ENCODE peak calls at places on chromosomes 7 and 10, in ten cellular contexts. One of them, this sample, is unnamed.

GRCh38 chr7:16634292-16634738 is 11.2 kb downstream of the ANKMY2 start:
- DNase-seq in NCI-H2107: no peak
- DNase-seq in T-helper 9 cell: no peak
- DNase-seq in sigmoid colon: peak
- DNase-seq in SHP77: no peak
- DNase-seq in activated effector memory CD4-positive, alpha-beta T cell treated with anti-CD3 and anti-CD28 coated beads, Interleukin-2, amount 50 U/mL, for 16 hours: no peak
- DNase-seq in lung microvascular endothelial cell: no peak
- DNase-seq in bronchial epithelial cell: no peak
- DNase-seq in iPS-NIHi11: no peak
- DNase-seq in midbrain: peak
- DNase-seq in this sample: no peak

GRCh38 chr7:21941570-21942224 is 4.0 kb downstream of the CDCA7L start:
- DNase-seq in bronchial epithelial cell: peak
- DNase-seq in T-helper 9 cell: no peak
- DNase-seq in lung microvascular endothelial cell: no peak
- DNase-seq in iPS-NIHi11: no peak
- DNase-seq in NCI-H2107: no peak
- DNase-seq in activated effector memory CD4-positive, alpha-beta T cell treated with anti-CD3 and anti-CD28 coated beads, Interleukin-2, amount 50 U/mL, for 16 hours: no peak
- DNase-seq in SHP77: no peak
- DNase-seq in midbrain: no peak
- DNase-seq in sigmoid colon: no peak
- DNase-seq in this sample: no peak

GRCh38 chr7:22885824-22886255 is 63.2 kb upstream of the TOMM7 start:
- DNase-seq in bronchial epithelial cell: no peak
- DNase-seq in sigmoid colon: no peak
- DNase-seq in iPS-NIHi11: no peak
- DNase-seq in SHP77: peak
- DNase-seq in T-helper 9 cell: no peak
- DNase-seq in NCI-H2107: no peak
- DNase-seq in midbrain: no peak
- DNase-seq in activated effector memory CD4-positive, alpha-beta T cell treated with anti-CD3 and anti-CD28 coated beads, Interleukin-2, amount 50 U/mL, for 16 hours: peak
- DNase-seq in lung microvascular endothelial cell: peak
- DNase-seq in this sample: no peak

GRCh38 chr10:78911533-78912340 is 157.0 kb upstream of the ZMIZ1 start:
- DNase-seq in midbrain: no peak
- DNase-seq in NCI-H2107: no peak
- DNase-seq in activated effector memory CD4-positive, alpha-beta T cell treated with anti-CD3 and anti-CD28 coated beads, Interleukin-2, amount 50 U/mL, for 16 hours: peak
- DNase-seq in SHP77: no peak
- DNase-seq in lung microvascular endothelial cell: no peak
- DNase-seq in T-helper 9 cell: no peak
- DNase-seq in bronchial epithelial cell: no peak
- DNase-seq in sigmoid colon: peak
- DNase-seq in iPS-NIHi11: no peak
- DNase-seq in this sample: peak

GRCh38 chr10:5945561-5946418 is 31.6 kb downstream of the IL15RA start:
- DNase-seq in SHP77: no peak
- DNase-seq in bronchial epithelial cell: peak
- DNase-seq in NCI-H2107: no peak
- DNase-seq in lung microvascular endothelial cell: peak
- DNase-seq in activated effector memory CD4-positive, alpha-beta T cell treated with anti-CD3 and anti-CD28 coated beads, Interleukin-2, amount 50 U/mL, for 16 hours: no peak
- DNase-seq in T-helper 9 cell: no peak
- DNase-seq in sigmoid colon: peak
- DNase-seq in iPS-NIHi11: no peak
- DNase-seq in midbrain: peak
- DNase-seq in this sample: peak

GRCh38 chr7:75546272-75547015 is 54.3 kb downstream of the SPDYE5 start:
- DNase-seq in NCI-H2107: no peak
- DNase-seq in lung microvascular endothelial cell: no peak
- DNase-seq in midbrain: no peak
- DNase-seq in activated effector memory CD4-positive, alpha-beta T cell treated with anti-CD3 and anti-CD28 coated beads, Interleukin-2, amount 50 U/mL, for 16 hours: no peak
- DNase-seq in SHP77: no peak
- DNase-seq in T-helper 9 cell: no peak
- DNase-seq in iPS-NIHi11: no peak
- DNase-seq in sigmoid colon: no peak
- DNase-seq in bronchial epithelial cell: no peak
- DNase-seq in this sample: peak

GRCh38 chr10:44046605-44047004 is 338.3 kb downstream of the CXCL12 start:
- DNase-seq in iPS-NIHi11: no peak
- DNase-seq in lung microvascular endothelial cell: peak
- DNase-seq in NCI-H2107: no peak
- DNase-seq in midbrain: peak
- DNase-seq in sigmoid colon: no peak
- DNase-seq in SHP77: no peak
- DNase-seq in activated effector memory CD4-positive, alpha-beta T cell treated with anti-CD3 and anti-CD28 coated beads, Interleukin-2, amount 50 U/mL, for 16 hours: no peak
- DNase-seq in bronchial epithelial cell: peak
- DNase-seq in T-helper 9 cell: no peak
- DNase-seq in this sample: no peak

GRCh38 chr7:103989200-103989784 is at the start of gene RELN:
- DNase-seq in iPS-NIHi11: peak
- DNase-seq in sigmoid colon: no peak
- DNase-seq in NCI-H2107: no peak
- DNase-seq in T-helper 9 cell: no peak
- DNase-seq in midbrain: no peak
- DNase-seq in lung microvascular endothelial cell: peak
- DNase-seq in SHP77: no peak
- DNase-seq in bronchial epithelial cell: no peak
- DNase-seq in activated effector memory CD4-positive, alpha-beta T cell treated with anti-CD3 and anti-CD28 coated beads, Interleukin-2, amount 50 U/mL, for 16 hours: no peak
- DNase-seq in this sample: peak

GRCh38 chr10:13769926-13770325 is 183.2 kb downstream of the PRPF18 start:
- DNase-seq in iPS-NIHi11: no peak
- DNase-seq in sigmoid colon: no peak
- DNase-seq in T-helper 9 cell: no peak
- DNase-seq in lung microvascular endothelial cell: no peak
- DNase-seq in midbrain: no peak
- DNase-seq in SHP77: no peak
- DNase-seq in bronchial epithelial cell: peak
- DNase-seq in NCI-H2107: no peak
- DNase-seq in activated effector memory CD4-positive, alpha-beta T cell treated with anti-CD3 and anti-CD28 coated beads, Interleukin-2, amount 50 U/mL, for 16 hours: no peak
- DNase-seq in this sample: no peak

GRCh38 chr10:3096149-3096548 is 28.8 kb downstream of the PFKP start:
- DNase-seq in T-helper 9 cell: no peak
- DNase-seq in sigmoid colon: no peak
- DNase-seq in bronchial epithelial cell: no peak
- DNase-seq in NCI-H2107: no peak
- DNase-seq in SHP77: no peak
- DNase-seq in iPS-NIHi11: no peak
- DNase-seq in midbrain: no peak
- DNase-seq in lung microvascular endothelial cell: peak
- DNase-seq in activated effector memory CD4-positive, alpha-beta T cell treated with anti-CD3 and anti-CD28 coated beads, Interleukin-2, amount 50 U/mL, for 16 hours: no peak
- DNase-seq in this sample: peak

GRCh38 chr10:100872034-100872791 is 40.5 kb upstream of the SLF2 start:
- DNase-seq in sigmoid colon: no peak
- DNase-seq in activated effector memory CD4-positive, alpha-beta T cell treated with anti-CD3 and anti-CD28 coated beads, Interleukin-2, amount 50 U/mL, for 16 hours: peak
- DNase-seq in bronchial epithelial cell: peak
- DNase-seq in midbrain: peak
- DNase-seq in SHP77: peak
- DNase-seq in NCI-H2107: no peak
- DNase-seq in T-helper 9 cell: peak
- DNase-seq in iPS-NIHi11: peak
- DNase-seq in lung microvascular endothelial cell: peak
- DNase-seq in this sample: peak

GRCh38 chr10:88979153-88979562 is 11.4 kb upstream of the FAS start:
- DNase-seq in SHP77: no peak
- DNase-seq in midbrain: peak
- DNase-seq in NCI-H2107: no peak
- DNase-seq in activated effector memory CD4-positive, alpha-beta T cell treated with anti-CD3 and anti-CD28 coated beads, Interleukin-2, amount 50 U/mL, for 16 hours: no peak
- DNase-seq in sigmoid colon: peak
- DNase-seq in iPS-NIHi11: peak
- DNase-seq in lung microvascular endothelial cell: no peak
- DNase-seq in T-helper 9 cell: no peak
- DNase-seq in bronchial epithelial cell: peak
- DNase-seq in this sample: peak

GRCh38 chr7:32200593-32200992 is 130.4 kb upstream of the PDE1C start:
- DNase-seq in SHP77: no peak
- DNase-seq in iPS-NIHi11: no peak
- DNase-seq in T-helper 9 cell: no peak
- DNase-seq in sigmoid colon: no peak
- DNase-seq in NCI-H2107: no peak
- DNase-seq in lung microvascular endothelial cell: no peak
- DNase-seq in bronchial epithelial cell: no peak
- DNase-seq in activated effector memory CD4-positive, alpha-beta T cell treated with anti-CD3 and anti-CD28 coated beads, Interleukin-2, amount 50 U/mL, for 16 hours: no peak
- DNase-seq in midbrain: no peak
- DNase-seq in this sample: no peak